ENCODE peak calls at places on chromosomes 11 and 22, in nine cellular contexts. S is stimulated activated naive CD4-positive, alpha-beta T cell; A is activated CD4-positive, alpha-beta T cell treated with anti-CD3 and anti-CD28 coated beads, Interleukin-2, amount 50 U/mL, for 1 hour; J is naive B cell; G is activated naive CD4-positive, alpha-beta T cell; X is stimulated activated CD8-positive, alpha-beta memory T cell treated with anti-CD3 and anti-CD28 coated beads, Interleukin-2, amount 100 ng/mL, for 48 hours; U is EL; Q is HS-5; Z is lower leg skin. W is an unnamed sample.

GRCh38 chr11:73388241-73389133 is 12.3 kb downstream of the RELT start:
- DNase-seq in U (peak), G (no peak), A (no peak), Z (no peak), S (no peak), Q (no peak), X (no peak), J (no peak), W (peak)

GRCh38 chr22:49295465-49295743 is 532.3 kb downstream of the BRD1 start:
- DNase-seq in X (no peak), Z (no peak), G (no peak), A (no peak), Q (no peak), J (no peak), U (no peak), S (no peak), W (no peak)

GRCh38 chr11:12552677-12553076 is 121.5 kb upstream of the TEAD1 start:
- DNase-seq in U (no peak), Z (peak), X (no peak), G (no peak), J (no peak), Q (no peak), S (no peak), A (no peak), W (no peak)

GRCh38 chr11:69541501-69542313 is 60.2 kb downstream of the LINC01488 start:
- DNase-seq in U (peak), J (no peak), A (no peak), X (no peak), S (no peak), Z (no peak), Q (no peak), G (no peak), W (no peak)

GRCh38 chr11:127710831-127711230 is 710.3 kb upstream of the KIRREL3 start:
- DNase-seq in Z (no peak), G (no peak), X (no peak), U (no peak), J (no peak), Q (no peak), A (no peak), S (no peak), W (no peak)

GRCh38 chr11:43360361-43361032 is 1.8 kb downstream of the TTC17 start:
- DNase-seq in X (no peak), G (no peak), S (no peak), J (no peak), Q (no peak), U (peak), A (no peak), Z (no peak), W (no peak)

GRCh38 chr11:10050561-10050960 is 243.5 kb downstream of the SBF2 start:
- DNase-seq in X (no peak), U (peak), J (no peak), G (no peak), A (no peak), Q (no peak), Z (no peak), S (no peak), W (no peak)

GRCh38 chr11:34641456-34641855 is 20.6 kb downstream of the EHF start:
- DNase-seq in U (no peak), G (no peak), J (no peak), S (no peak), A (no peak), Q (no peak), X (no peak), Z (no peak), W (no peak)

GRCh38 chr11:951507-951906 is 25.8 kb downstream of the AP2A2 start:
- DNase-seq in X (no peak), A (no peak), U (no peak), J (no peak), Z (no peak), S (no peak), G (no peak), Q (no peak), W (no peak)

GRCh38 chr11:8201524-8202365 is 32.9 kb upstream of the RIC3 start:
- DNase-seq in J (peak), X (no peak), A (no peak), G (no peak), U (no peak), Q (no peak), S (no peak), Z (no peak), W (no peak)

GRCh38 chr11:68117896-68118470 is 3.2 kb downstream of the CHKA start:
- DNase-seq in G (no peak), X (no peak), U (no peak), Q (no peak), A (no peak), J (no peak), Z (no peak), S (no peak), W (no peak)

GRCh38 chr22:45268167-45268957 is 16.4 kb upstream of the UPK3A start:
- DNase-seq in A (peak), J (no peak), U (peak), S (no peak), G (no peak), X (no peak), Z (no peak), Q (no peak), W (no peak)

GRCh38 chr11:77725433-77725832 is 87.8 kb upstream of the CLNS1A start:
- DNase-seq in U (no peak), A (no peak), Q (no peak), S (no peak), J (no peak), Z (no peak), X (no peak), G (no peak), W (no peak)

GRCh38 chr11:88535266-88535665 is 197.7 kb upstream of the CTSC start:
- DNase-seq in A (no peak), Q (no peak), S (no peak), G (no peak), Z (no peak), U (no peak), J (no peak), X (no peak), W (no peak)

GRCh38 chr22:19430890-19431541 is 517 bp downstream of the HIRA start:
- DNase-seq in Z (no peak), A (peak), X (peak), U (peak), S (no peak), Q (no peak), G (no peak), J (peak), W (peak)

GRCh38 chr11:78783301-78783700 is 208.6 kb upstream of the NARS2 start:
- DNase-seq in J (no peak), U (no peak), A (no peak), X (no peak), Q (no peak), S (no peak), G (no peak), Z (no peak), W (no peak)

GRCh38 chr11:32071811-32072210 is 19.1 kb upstream of the RCN1 start:
- DNase-seq in X (no peak), S (no peak), Z (no peak), Q (no peak), U (peak), A (no peak), J (no peak), G (no peak), W (no peak)

GRCh38 chr22:38208549-38209097 is 6.8 kb downstream of the MAFF start:
- DNase-seq in Q (no peak), A (no peak), J (no peak), G (no peak), S (no peak), X (no peak), Z (no peak), U (no peak), W (no peak)

GRCh38 chr11:111624602-111625001 is 22.4 kb downstream of the SIK2 start:
- DNase-seq in Q (no peak), Z (no peak), S (no peak), X (no peak), G (no peak), J (no peak), A (no peak), U (no peak), W (no peak)

GRCh38 chr22:27747396-27748256 is 53.9 kb downstream of the MN1 start:
- DNase-seq in J (no peak), X (no peak), U (no peak), Z (no peak), S (no peak), A (no peak), G (no peak), Q (no peak), W (peak)

GRCh38 chr11:102798012-102798746 is at the start of gene MMP1:
- DNase-seq in Z (no peak), Q (peak), S (no peak), G (no peak), X (no peak), U (peak), J (no peak), A (no peak), W (no peak)

GRCh38 chr11:72227316-72228228 is 3.0 kb downstream of the INPPL1 start:
- DNase-seq in G (no peak), X (no peak), Q (no peak), J (no peak), U (no peak), A (no peak), Z (no peak), S (no peak), W (peak)

GRCh38 chr11:108340958-108341357 is 118.1 kb downstream of the ATM start:
- DNase-seq in J (no peak), U (no peak), Q (no peak), Z (peak), A (no peak), S (no peak), X (no peak), G (no peak), W (no peak)

GRCh38 chr11:126405906-126406305 is 50.4 kb downstream of the ST3GAL4 start:
- DNase-seq in U (no peak), A (no peak), X (no peak), S (no peak), G (no peak), Q (no peak), J (no peak), Z (no peak), W (no peak)

GRCh38 chr11:78927511-78927910 is 352.8 kb upstream of the NARS2 start:
- DNase-seq in S (no peak), Z (no peak), Q (no peak), G (no peak), A (no peak), J (no peak), X (no peak), U (no peak), W (no peak)

GRCh38 chr11:85661972-85662664 is 2.8 kb downstream of the CREBZF start:
- DNase-seq in X (no peak), G (no peak), Z (no peak), J (no peak), Q (no peak), U (no peak), A (no peak), S (no peak), W (no peak)

GRCh38 chr11:89205378-89205777 is 27.7 kb downstream of the TYR start:
- DNase-seq in X (no peak), S (no peak), Z (no peak), Q (no peak), A (no peak), G (no peak), J (no peak), U (no peak), W (no peak)

GRCh38 chr11:93519179-93519578 is 24.0 kb downstream of the SMCO4 start:
- DNase-seq in U (no peak), Q (no peak), G (no peak), S (no peak), A (no peak), Z (no peak), J (no peak), X (no peak), W (no peak)

GRCh38 chr22:44543781-44544181 is 45.7 kb upstream of the RTL6 start:
- DNase-seq in Z (no peak), G (no peak), A (no peak), Q (no peak), U (no peak), J (no peak), S (no peak), X (no peak), W (peak)

GRCh38 chr11:58067685-58068084 is 36.9 kb downstream of the OR6Q1 start:
- DNase-seq in Z (no peak), U (no peak), J (no peak), S (no peak), G (no peak), A (no peak), X (no peak), Q (no peak), W (no peak)

GRCh38 chr11:32487270-32487669 is 51.9 kb upstream of the WT1 start:
- DNase-seq in Q (no peak), A (no peak), J (no peak), Z (no peak), X (no peak), U (peak), S (no peak), G (no peak), W (no peak)

GRCh38 chr11:128342511-128343133 is 244.7 kb downstream of the ETS1 start:
- DNase-seq in S (peak), Q (peak), X (peak), G (no peak), Z (no peak), U (peak), A (peak), J (peak), W (no peak)

GRCh38 chr11:8934735-8935478 is 2.2 kb upstream of the C11orf16 start:
- DNase-seq in S (no peak), X (no peak), G (no peak), U (peak), Z (no peak), A (no peak), J (no peak), Q (peak), W (no peak)

GRCh38 chr11:64358907-64359711 is at the start of gene RPS6KA4:
- DNase-seq in S (peak), Q (no peak), J (peak), U (peak), X (peak), Z (no peak), A (peak), G (no peak), W (peak)

GRCh38 chr22:37063436-37064420 is 12.2 kb downstream of the KCTD17 start:
- DNase-seq in U (no peak), J (no peak), Z (no peak), G (no peak), S (peak), Q (no peak), X (no peak), A (no peak), W (no peak)

GRCh38 chr11:17875908-17876307 is 136.9 kb downstream of the SERGEF start:
- DNase-seq in U (no peak), G (no peak), X (no peak), Q (no peak), J (no peak), Z (no peak), S (no peak), A (no peak), W (no peak)